ENCODE peak calls at places on chromosome 1, in six cellular contexts. X is epithelial cell of esophagus; K is HCT116; F is K562; Q is cardiac muscle cell; B is CD8-positive, alpha-beta T cell. S is an unnamed sample.

GRCh38 chr1:23423415-23424170 is 955 bp downstream of the TCEA3 start:
- DNase-seq in B (peak), Q (no peak), X (no peak), F (no peak), K (no peak), S (no peak)

GRCh38 chr1:89894210-89894668 is 73.4 kb downstream of the LRRC8D start:
- DNase-seq in F (no peak), X (peak), K (no peak), Q (peak), B (no peak), S (no peak)

GRCh38 chr1:23562138-23562819 is 3.0 kb upstream of the ID3 start:
- DNase-seq in Q (peak), K (peak), F (peak), B (peak), X (peak), S (peak)

GRCh38 chr1:205348559-205349477 is 7.9 kb downstream of the KLHDC8A start:
- DNase-seq in F (no peak), Q (no peak), X (no peak), B (no peak), K (no peak), S (no peak)

GRCh38 chr1:162366149-162366548 is 10.5 kb downstream of the SPATA46 start:
- DNase-seq in B (no peak), F (no peak), K (no peak), Q (no peak), X (no peak), S (no peak)

GRCh38 chr1:150995896-150996295 is 10.8 kb downstream of the MINDY1 start:
- DNase-seq in Q (peak), K (no peak), B (peak), X (peak), F (peak), S (peak)

GRCh38 chr1:14296795-14297194 is 301.7 kb upstream of the KAZN start:
- DNase-seq in Q (peak), X (no peak), B (no peak), K (no peak), F (no peak), S (no peak)

GRCh38 chr1:86419277-86419903 is 4.6 kb upstream of the CLCA2 start:
- DNase-seq in Q (peak), K (no peak), B (peak), F (peak), X (peak), S (peak)

GRCh38 chr1:18217398-18218043 is 109.9 kb downstream of the IGSF21 start:
- DNase-seq in K (peak), F (peak), Q (peak), X (peak), B (no peak), S (peak)

GRCh38 chr1:103461171-103462105 is 64.1 kb upstream of the RNPC3 start:
- DNase-seq in F (no peak), B (no peak), X (peak), K (peak), Q (peak), S (peak)

GRCh38 chr1:4838231-4838630 is 183.8 kb downstream of the AJAP1 start:
- DNase-seq in K (no peak), B (no peak), Q (no peak), F (no peak), X (peak), S (no peak)

GRCh38 chr1:115530407-115530806 is 111.4 kb upstream of the VANGL1 start:
- DNase-seq in X (peak), K (no peak), Q (no peak), B (no peak), F (no peak), S (no peak)

GRCh38 chr1:40034869-40035268 is 5.7 kb upstream of the CAP1 start:
- DNase-seq in B (no peak), F (no peak), X (no peak), Q (no peak), K (no peak), S (peak)

GRCh38 chr1:216314369-216315095 is 108.7 kb downstream of the USH2A start:
- DNase-seq in K (no peak), X (peak), F (no peak), B (no peak), Q (no peak), S (no peak)

GRCh38 chr1:157460381-157460780 is 91.9 kb downstream of the FCRL5 start:
- DNase-seq in K (no peak), F (no peak), B (no peak), X (no peak), Q (no peak), S (no peak)

GRCh38 chr1:224733021-224733911 is 117.1 kb downstream of the CNIH3 start:
- DNase-seq in X (peak), F (no peak), Q (peak), B (no peak), K (no peak), S (peak)

GRCh38 chr1:85911742-85912141 is 203.5 kb upstream of the ZNHIT6 start:
- DNase-seq in X (peak), Q (peak), B (no peak), K (peak), F (no peak), S (peak)

GRCh38 chr1:38785285-38786039 is 74.1 kb downstream of the RRAGC start:
- DNase-seq in B (no peak), Q (no peak), F (peak), X (no peak), K (no peak), S (no peak)

GRCh38 chr1:116270316-116271057 is 102.6 kb upstream of the ATP1A1 start:
- DNase-seq in K (no peak), Q (no peak), F (no peak), B (no peak), X (no peak), S (no peak)

GRCh38 chr1:6884652-6885153 is 99.4 kb downstream of the CAMTA1 start:
- DNase-seq in K (no peak), Q (no peak), B (no peak), X (no peak), F (no peak), S (no peak)

GRCh38 chr1:51305371-51305823 is 25.0 kb downstream of the TTC39A start:
- DNase-seq in K (no peak), Q (no peak), B (no peak), X (no peak), F (no peak), S (no peak)

GRCh38 chr1:173476197-173476663 is 905 bp upstream of the PRDX6 start:
- DNase-seq in B (no peak), K (no peak), X (no peak), F (no peak), Q (no peak), S (peak)

GRCh38 chr1:156677616-156678596 is 699 bp upstream of the NES start:
- DNase-seq in B (peak), Q (peak), K (no peak), X (peak), F (peak), S (peak)

GRCh38 chr1:7552402-7552801 is 218.7 kb upstream of the VAMP3 start:
- DNase-seq in X (no peak), B (no peak), F (no peak), K (no peak), Q (peak), S (no peak)

DNA sequence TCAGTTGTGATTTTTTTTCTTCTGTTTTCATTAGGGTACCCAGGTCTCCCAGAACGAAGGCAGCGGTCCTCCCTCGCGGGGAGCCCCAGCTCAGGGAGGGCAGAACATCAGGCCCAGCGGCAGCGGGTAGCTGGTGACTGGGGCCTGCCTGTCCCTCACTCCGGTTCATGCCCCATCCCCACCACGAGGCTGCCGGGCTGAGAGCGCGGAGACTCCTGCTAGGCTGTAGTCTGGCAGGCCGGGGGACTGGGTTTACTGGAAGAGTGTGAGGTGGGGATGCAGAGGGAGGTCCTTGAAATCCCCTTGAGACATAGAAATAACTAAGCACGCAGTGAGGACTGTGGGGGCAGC is 10.5 kb downstream of the BRINP2 start:
- DNase-seq in K (no peak), Q (no peak), B (no peak), F (no peak), X (no peak), S (no peak)
- H3K4me3 ChIP-seq in K (no peak), Q (no peak), B (no peak), F (no peak), X (peak), S (no peak)

DNA sequence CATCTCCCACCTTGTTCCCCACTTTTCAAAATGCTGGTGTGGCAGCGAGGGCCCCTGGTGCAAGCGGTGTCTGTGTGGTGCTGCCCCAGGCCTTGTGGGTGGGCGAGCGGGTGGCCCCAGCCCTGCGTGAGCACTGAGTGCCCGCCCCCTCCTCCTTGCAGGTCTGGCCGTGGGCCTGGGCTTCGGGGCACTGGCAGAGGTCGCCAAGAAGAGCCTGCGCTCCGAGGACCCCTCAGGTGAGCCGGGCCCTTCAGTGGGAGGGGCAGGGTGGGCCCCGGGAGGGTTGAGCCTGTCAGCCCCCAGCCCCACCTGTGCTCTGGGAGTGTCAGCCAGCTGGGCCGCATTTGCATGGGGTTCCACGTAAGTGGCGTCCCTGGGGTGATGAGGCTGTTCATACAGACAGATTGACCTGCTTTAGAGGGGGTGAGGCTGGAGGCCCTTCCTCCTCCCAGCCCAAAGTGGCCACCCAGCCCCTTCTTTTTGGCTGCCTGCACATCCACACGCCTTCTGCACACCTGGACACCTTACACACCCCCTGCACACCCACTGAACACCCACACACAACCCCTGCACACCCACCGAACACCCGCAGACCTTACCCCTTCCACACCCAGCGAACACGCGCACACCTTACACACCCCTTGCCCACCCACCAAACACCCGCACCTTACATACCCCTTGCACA is 37.3 kb downstream of the COQ8A start:
- DNase-seq in K (no peak), F (no peak), Q (no peak), B (no peak), X (no peak), S (no peak)
- TF ChIP-seq CTCF in K (no peak), F (no peak), Q (no peak), B (no peak), X (no peak), S (no peak)

DNA sequence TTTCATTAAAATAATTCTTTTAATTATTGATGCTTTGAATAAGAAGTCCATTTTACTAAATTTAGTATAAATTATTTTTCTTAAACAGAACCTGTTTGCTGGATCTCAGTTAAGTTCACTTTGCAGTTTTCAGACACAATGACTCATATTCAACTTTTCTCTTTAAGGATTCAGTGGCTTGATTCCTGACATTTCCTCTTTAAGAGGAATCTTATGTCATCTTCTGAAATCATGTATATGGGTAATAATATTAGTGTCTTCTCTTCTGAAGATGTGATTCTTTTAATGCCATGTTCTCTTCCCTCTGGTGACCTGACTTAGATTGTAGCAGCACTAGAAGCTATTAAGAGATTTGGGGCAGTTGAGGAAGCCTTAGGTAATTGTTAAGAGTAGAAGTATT is 12.5 kb downstream of the CREG1 start:
- DNase-seq in X (no peak), F (no peak), K (no peak), B (no peak), Q (no peak), S (no peak)
- H3K4me3 ChIP-seq in X (no peak), F (no peak), K (no peak), B (no peak), Q (no peak), S (no peak)

GRCh38 chr1:113217447-113218208 is 144.6 kb downstream of the LRIG2 start:
- DNase-seq in F (peak), X (no peak), Q (no peak), B (no peak), K (no peak), S (no peak)

GRCh38 chr1:113219828-113220227 is 146.8 kb downstream of the LRIG2 start:
- DNase-seq in Q (no peak), F (no peak), K (no peak), B (no peak), X (no peak), S (no peak)

GRCh38 chr1:113223040-113223439 is 150.0 kb downstream of the LRIG2 start:
- DNase-seq in Q (no peak), K (no peak), F (no peak), X (no peak), B (no peak), S (no peak)

GRCh38 chr1:113216664-113217063 is 143.7 kb downstream of the LRIG2 start:
- DNase-seq in F (no peak), X (no peak), K (no peak), B (no peak), Q (no peak), S (no peak)

GRCh38 chr1:113219377-113219776 is 146.4 kb downstream of the LRIG2 start:
- DNase-seq in K (no peak), B (no peak), X (peak), F (peak), Q (no peak), S (no peak)
- TF ChIP-seq CTCF in K (peak), B (no peak), X (peak), F (peak), Q (peak), S (peak)

GRCh38 chr1:197677752-197678295 is 97.5 kb downstream of the DENND1B start:
- DNase-seq in F (no peak), X (no peak), K (no peak), B (no peak), Q (no peak), S (no peak)

GRCh38 chr1:197674286-197674685 is 101.0 kb downstream of the DENND1B start:
- DNase-seq in B (no peak), Q (no peak), F (no peak), X (no peak), K (no peak), S (no peak)

GRCh38 chr1:197677313-197677712 is 98.0 kb downstream of the DENND1B start:
- DNase-seq in X (no peak), Q (no peak), B (no peak), F (no peak), K (no peak), S (no peak)

GRCh38 chr1:197672347-197672746 is 102.9 kb downstream of the DENND1B start:
- DNase-seq in B (no peak), X (no peak), K (no peak), F (no peak), Q (no peak), S (no peak)

DNA sequence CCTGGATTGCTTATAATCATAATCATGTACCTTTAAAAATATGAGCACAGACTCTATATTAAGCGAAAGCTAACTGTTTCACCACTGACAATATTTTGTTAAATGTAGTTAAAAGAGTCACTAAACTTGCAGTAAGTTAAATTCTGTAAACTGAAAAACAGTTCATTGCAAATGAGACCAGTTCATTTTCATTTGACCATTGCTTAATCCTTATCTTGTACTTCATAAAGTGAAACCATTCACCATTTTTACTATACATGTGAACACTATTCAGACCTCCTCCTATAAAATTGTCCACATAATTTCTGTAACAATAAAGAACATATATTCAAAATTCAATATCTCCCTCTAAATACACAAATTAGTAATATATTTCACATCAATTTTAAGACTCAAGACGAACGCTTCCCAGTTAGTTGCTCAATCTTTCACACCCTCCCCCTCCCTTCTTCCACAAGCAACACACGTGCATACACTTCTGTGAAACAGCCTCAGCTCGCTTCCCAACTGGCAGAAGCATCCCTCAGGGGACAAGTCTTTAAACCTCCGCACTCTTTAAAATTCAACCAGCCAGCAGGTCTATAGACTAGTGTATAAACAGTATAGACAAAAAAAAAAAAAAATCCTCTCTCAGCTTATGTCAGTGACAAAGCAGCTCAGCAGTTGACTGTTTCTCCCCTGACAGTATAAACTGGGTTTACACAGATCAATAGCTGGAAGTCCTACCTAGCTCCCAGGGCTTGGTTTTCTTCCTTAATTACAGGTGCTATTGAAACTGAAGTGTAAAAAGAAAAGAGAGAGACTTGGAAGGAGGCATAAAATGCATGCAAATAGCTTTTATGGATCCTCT is 99.6 kb downstream of the DENND1B start:
- DNase-seq in X (peak), Q (peak), B (no peak), F (no peak), K (no peak), S (no peak)
- H3K4me3 ChIP-seq in X (no peak), Q (no peak), B (no peak), F (peak), K (no peak), S (no peak)

DNA sequence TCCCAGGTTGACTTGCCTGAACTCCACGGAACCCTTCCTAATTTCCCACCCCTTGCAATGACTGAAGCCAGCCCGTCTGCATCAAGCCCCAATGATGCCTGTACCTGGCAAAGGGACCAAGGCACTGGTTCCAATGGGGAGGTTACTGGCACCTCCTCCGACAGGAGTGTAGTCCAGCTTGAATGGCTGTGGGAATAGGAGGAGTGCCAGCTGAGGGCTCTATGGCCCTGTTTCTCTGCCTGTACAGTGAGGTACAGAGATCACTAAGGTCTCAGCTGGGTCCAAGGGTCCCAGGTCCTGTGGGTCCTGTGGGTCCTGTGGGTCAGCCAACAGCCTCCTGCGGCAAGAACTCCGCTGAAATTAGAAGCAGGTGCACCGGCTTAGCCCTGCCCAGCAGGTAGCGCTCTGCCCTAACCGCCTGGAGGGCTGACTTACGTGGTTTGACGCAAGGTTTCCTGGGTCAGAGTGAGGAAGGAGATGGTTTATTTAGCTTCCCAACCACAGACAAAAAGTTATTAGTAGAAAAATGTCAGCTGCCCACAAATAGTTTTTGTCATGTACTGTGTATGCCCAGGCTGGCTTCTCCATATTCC is 9.9 kb upstream of the SPRR4 start:
- DNase-seq in B (no peak), Q (no peak), K (no peak), X (no peak), F (peak), S (peak)
- TF ChIP-seq CTCF in B (no peak), Q (no peak), K (peak), X (peak), F (peak), S (peak)